ENCODE peak calls at places on chromosomes 12 and 14, in five cellular contexts. W is uterus, O is mammary epithelial cell, D is psoas muscle, Q is sigmoid colon. G is an unnamed sample. For H3K36me3, the result is how much of the 10 kb centered on the place peaks cover.

GRCh38 chr14:76203086-76204001 is 51.6 kb downstream of the GPATCH2L start:
- DNase-seq in O (peak), Q (peak), W (peak), D (no peak), G (peak)

GRCh38 chr12:15001733-15002471 is 29.1 kb downstream of the PDE6H start:
- DNase-seq in O (no peak), D (peak), W (peak), Q (peak), G (peak)

GRCh38 chr12:97757431-97758091 is 295.0 kb downstream of the RMST start:
- DNase-seq in O (no peak), D (no peak), Q (no peak), W (no peak), G (no peak)

GRCh38 chr12:6058481-6059161 is 65.8 kb downstream of the VWF start:
- DNase-seq in W (no peak), Q (no peak), O (no peak), D (no peak), G (no peak)

GRCh38 chr12:67766370-67766769 is 117.8 kb downstream of the DYRK2 start:
- DNase-seq in O (peak), Q (no peak), W (no peak), D (no peak), G (no peak)

GRCh38 chr14:99531221-99532096 is 50.2 kb downstream of the CCNK start:
- DNase-seq in O (no peak), W (no peak), D (no peak), Q (no peak), G (no peak)

GRCh38 chr14:52790756-52791203 is 627 bp downstream of the GNPNAT1 start:
- DNase-seq in Q (no peak), O (peak), D (no peak), W (no peak), G (no peak)

GRCh38 chr12:50751921-50752721 is 11.8 kb upstream of the ATF1 start:
- DNase-seq in D (peak), O (peak), W (no peak), Q (no peak), G (no peak)

GRCh38 chr14:104822821-104823615 is 22.1 kb downstream of the ZBTB42 start:
- DNase-seq in D (no peak), W (no peak), Q (peak), O (no peak), G (no peak)

GRCh38 chr12:61758661-61759060 is 501.5 kb upstream of the USP15 start:
- DNase-seq in W (no peak), O (no peak), Q (no peak), D (no peak), G (no peak)

GRCh38 chr14:73168691-73169090 is 32.4 kb downstream of the PSEN1 start:
- DNase-seq in O (no peak), Q (no peak), D (no peak), W (no peak), G (no peak)

GRCh38 chr14:87866116-87866515 is 126.9 kb downstream of the GALC start:
- DNase-seq in O (no peak), W (no peak), Q (no peak), D (no peak), G (no peak)

GRCh38 chr12:68400231-68400829 is 68.2 kb upstream of the MDM1 start:
- DNase-seq in D (no peak), W (no peak), O (no peak), Q (no peak), G (no peak)

GRCh38 chr12:12467701-12468218 is 94.9 kb downstream of the DUSP16 start:
- DNase-seq in O (no peak), W (no peak), Q (no peak), D (no peak), G (peak)

GRCh38 chr14:75626857-75627256 is 33.8 kb downstream of the ERG28 start:
- DNase-seq in D (no peak), O (no peak), Q (no peak), W (no peak), G (no peak)

GRCh38 chr14:53509227-53509822 is 356.2 kb upstream of the DDHD1 start:
- DNase-seq in D (peak), Q (peak), W (peak), O (peak), G (peak)

GRCh38 chr12:8827551-8828347 is 5.3 kb downstream of the A2ML1 start:
- DNase-seq in Q (no peak), O (peak), W (no peak), D (no peak), G (no peak)

GRCh38 chr12:72346331-72346944 is 74.3 kb downstream of the TRHDE start:
- DNase-seq in Q (no peak), W (peak), D (no peak), O (peak), G (no peak)

GRCh38 chr12:77049767-77050353 is 15.5 kb downstream of the E2F7 start:
- DNase-seq in O (peak), D (no peak), W (no peak), Q (no peak), G (no peak)

GRCh38 chr14:70641548-70642312 is at the start of gene TTC9:
- DNase-seq in O (no peak), W (no peak), D (peak), Q (no peak), G (peak)

GRCh38 chr12:74747305-74747704 is 209.7 kb downstream of the ATXN7L3B start:
- DNase-seq in O (no peak), Q (no peak), D (no peak), W (no peak), G (no peak)

GRCh38 chr14:57085043-57085442 is 183.7 kb downstream of the EXOC5 start:
- DNase-seq in Q (no peak), W (no peak), D (no peak), O (no peak), G (no peak)

GRCh38 chr12:56616924-56617323 is 13.2 kb downstream of the BAZ2A start:
- DNase-seq in O (no peak), Q (peak), W (no peak), D (no peak), G (no peak)
- H3K36me3 ChIP-seq in O (under half), Q (half or more), W (under half), D (half or more), G (under half)

DNA sequence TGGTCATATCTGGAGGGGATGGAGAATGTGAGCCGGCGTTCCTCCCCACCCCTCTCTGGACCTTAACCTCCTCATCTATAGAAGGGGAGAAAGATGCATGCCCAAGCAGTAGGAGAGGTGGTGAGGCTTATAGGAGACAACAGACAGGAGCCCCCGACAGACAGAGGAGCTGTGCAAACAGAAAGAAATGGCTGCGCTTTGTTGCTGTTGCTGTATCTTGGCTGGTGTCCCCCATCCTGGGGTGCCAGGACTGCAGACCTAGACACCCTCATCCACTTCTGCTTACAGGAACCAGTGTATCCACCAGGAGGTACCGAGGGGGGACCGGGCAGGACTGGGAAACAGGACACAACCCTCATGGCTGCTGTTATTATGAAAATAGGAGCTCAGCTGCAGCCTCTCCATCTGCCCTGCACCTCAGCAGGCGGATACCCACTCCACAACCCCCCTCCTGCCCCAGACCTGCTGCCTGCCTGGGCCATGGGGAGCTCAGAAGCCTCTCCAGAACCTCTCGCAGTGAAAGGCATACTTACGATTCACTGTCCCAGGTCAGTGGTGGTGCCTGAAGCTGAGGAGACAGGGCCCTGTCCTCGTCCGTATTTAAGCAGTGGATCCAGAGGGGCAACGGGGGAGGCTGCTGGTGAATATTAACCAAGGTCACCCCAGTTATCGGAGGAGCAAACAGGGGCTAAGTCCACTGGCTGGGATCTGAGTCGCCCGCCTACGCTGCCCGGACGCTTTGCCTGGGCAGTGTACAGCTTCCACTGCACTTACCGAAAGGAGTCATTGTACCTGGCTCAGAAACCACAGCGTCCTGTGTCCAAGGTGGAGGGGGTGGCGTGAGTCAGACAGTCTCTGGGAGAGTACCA is at the start of gene SERPINA1:
- DNase-seq in O (peak), W (no peak), D (no peak), Q (peak), G (no peak)
- H3K4me3 ChIP-seq in O (peak), W (no peak), D (no peak), Q (no peak), G (no peak)

DNA sequence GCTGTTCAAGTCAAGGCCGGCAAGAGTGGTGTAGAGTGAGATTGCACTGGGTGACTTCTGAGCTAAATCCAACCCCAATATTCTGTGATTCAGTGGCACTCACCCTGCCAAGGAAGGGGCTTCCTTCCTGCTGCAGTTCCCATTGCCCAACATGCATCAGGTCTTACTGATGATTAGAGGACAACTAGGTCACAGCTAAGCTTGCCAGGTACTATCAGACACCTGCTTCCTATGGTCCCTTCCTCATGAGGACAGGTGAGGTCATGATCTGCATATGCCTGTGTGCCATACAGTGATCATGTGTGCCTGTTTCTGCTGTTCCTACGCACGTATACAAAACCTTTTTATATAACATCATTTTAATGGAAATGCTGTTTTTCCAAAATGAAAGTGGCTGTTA is 1.7 kb upstream of the CTDSP2 start:
- DNase-seq in D (no peak), O (no peak), Q (no peak), W (no peak), G (no peak)
- H3K27ac ChIP-seq in D (peak), O (no peak), Q (peak), W (peak), G (no peak)

GRCh38 chr12:121825041-121825523 is 21.3 kb downstream of the SETD1B start:
- DNase-seq in Q (peak), W (no peak), D (no peak), O (no peak), G (no peak)
- H3K36me3 ChIP-seq in Q (half or more), W (under half), D (half or more), O (under half), G (under half)

GRCh38 chr14:50310445-50310844 is 1.6 kb downstream of the L2HGDH start:
- DNase-seq in D (no peak), Q (no peak), O (no peak), W (no peak), G (no peak)
- H3K4me3 ChIP-seq in D (no peak), Q (no peak), O (no peak), W (no peak), G (no peak)

DNA sequence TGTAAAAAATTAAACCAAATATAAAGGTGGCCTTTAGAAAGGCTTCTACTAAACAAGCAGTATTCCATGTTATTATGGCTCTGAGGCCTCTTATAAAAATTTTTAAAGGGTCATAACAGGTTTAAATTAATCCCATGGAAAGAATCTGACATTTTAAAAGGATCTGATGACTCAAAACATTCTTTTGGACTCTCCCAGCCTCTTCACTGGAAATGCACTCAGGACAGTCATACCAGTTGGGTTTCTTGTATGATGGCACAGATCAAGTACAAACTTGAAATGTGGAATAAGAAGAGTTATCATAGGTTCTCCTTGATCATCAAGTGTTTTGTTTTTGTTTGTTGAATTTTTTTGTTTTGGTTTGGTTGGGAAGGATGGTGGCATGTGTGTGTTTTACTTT is 50.8 kb downstream of the PPP2R5E start:
- DNase-seq in Q (no peak), D (no peak), O (peak), W (no peak), G (no peak)
- H3K27ac ChIP-seq in Q (no peak), D (peak), O (peak), W (no peak), G (no peak)

GRCh38 chr12:56162468-56163290 is 4.5 kb downstream of the MYL6 start:
- DNase-seq in Q (no peak), O (no peak), W (no peak), D (no peak), G (no peak)

GRCh38 chr12:56160160-56160763 is 2.1 kb downstream of the MYL6 start:
- DNase-seq in O (peak), W (no peak), Q (no peak), D (peak), G (peak)

GRCh38 chr12:56161677-56162351 is 3.7 kb downstream of the MYL6 start:
- DNase-seq in Q (peak), W (no peak), D (no peak), O (no peak), G (peak)

GRCh38 chr12:56159482-56160105 is 1.4 kb downstream of the MYL6 start:
- DNase-seq in W (no peak), O (no peak), D (peak), Q (no peak), G (no peak)

GRCh38 chr12:56160894-56161667 is 2.9 kb downstream of the MYL6 start:
- DNase-seq in D (no peak), O (no peak), Q (no peak), W (no peak), G (no peak)
- H3K36me3 ChIP-seq in D (half or more), O (under half), Q (half or more), W (under half), G (under half)

DNA sequence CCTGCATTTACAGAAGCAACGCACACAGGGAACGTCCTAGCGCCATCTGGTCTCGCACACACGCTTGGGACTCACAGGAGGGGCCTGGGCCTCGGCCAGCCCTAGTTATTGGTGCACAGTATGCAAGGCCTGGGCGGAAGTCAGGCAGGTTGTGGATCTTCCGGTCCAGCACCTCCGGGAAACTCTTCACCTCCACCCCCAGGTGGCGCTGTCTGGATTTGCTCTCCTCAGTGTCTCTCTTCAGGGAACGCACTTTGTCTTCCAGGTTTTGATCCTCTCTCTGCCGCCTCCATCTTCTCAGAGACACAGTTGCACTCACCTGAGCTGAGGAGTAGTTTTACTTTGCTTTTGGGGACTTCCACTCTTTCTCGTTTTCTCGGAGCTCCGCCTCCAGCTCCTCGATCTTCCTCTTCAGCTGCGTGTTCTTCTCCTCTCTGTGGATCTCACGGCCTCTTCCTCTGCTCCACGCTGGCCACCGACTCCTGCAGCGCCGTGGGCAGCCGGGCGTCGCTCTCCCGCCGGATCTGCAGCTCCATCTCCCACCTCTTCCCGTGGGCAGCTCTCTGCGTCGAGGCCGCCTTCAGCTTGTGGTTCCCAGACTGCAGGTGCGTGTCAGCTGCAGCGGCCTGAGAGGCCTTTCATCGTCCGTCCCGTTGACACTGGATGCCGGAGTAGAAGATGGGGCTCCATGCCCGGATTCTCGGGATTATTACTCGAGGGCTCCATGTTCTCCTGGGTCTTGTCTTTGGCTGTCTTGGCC is 933.8 kb downstream of the TMEM121 start:
- DNase-seq in O (no peak), D (no peak), W (no peak), Q (no peak), G (no peak)
- H3K4me3 ChIP-seq in O (no peak), D (no peak), W (no peak), Q (no peak), G (no peak)

DNA sequence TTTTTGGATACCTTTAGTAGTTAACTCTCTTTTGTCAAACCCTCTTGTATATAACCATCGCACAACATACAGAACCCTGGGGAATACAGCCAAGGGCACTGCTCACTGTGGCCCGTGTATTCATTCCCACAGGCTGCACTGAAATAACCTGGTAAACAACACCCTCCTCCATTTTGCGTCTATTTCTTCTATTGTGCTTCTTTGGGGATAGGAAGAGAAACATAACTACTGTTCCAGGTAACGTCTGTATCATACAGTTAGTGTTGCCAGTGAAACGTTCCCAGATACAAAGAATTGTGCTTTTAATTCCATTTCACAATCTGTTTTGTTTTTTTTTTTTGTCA is 9.6 kb downstream of the C12orf76 start:
- DNase-seq in Q (no peak), D (no peak), W (no peak), O (no peak), G (no peak)
- H3K27ac ChIP-seq in Q (peak), D (peak), W (no peak), O (peak), G (peak)

DNA sequence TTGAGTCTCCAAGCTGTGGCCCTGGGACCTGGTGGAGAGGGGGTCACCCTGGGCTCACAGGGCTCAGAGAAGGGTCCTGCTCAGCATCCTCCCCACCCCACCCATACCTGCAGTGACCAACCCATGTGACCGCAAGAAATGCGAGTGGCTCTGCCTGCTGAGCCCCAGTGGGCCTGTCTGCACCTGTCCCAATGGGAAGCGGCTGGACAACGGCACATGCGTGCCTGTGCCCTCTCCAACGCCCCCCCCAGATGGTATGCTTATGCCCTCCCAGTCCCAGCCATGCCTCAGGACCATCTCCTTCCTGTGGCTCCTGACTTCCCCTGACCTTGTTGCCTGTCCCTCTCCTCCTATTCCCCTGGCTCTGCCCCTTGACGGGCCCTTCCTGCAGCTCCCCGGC is 6.7 kb upstream of the NXPH4 start:
- DNase-seq in Q (no peak), W (no peak), D (no peak), O (no peak), G (no peak)
- H3K36me3 ChIP-seq in Q (half or more), W (under half), D (under half), O (under half), G (under half)